ENCODE peak calls at places on chromosomes 12 and 14, in four cellular contexts. E, W, N and O are unnamed samples.

GRCh38 chr12:63845726-63846125 is 1.2 kb downstream of the SRGAP1 start:
- DNase-seq in E (no peak), W (no peak), N (no peak), O (no peak)

GRCh38 chr14:28102814-28103213 is 663.8 kb upstream of the FOXG1 start:
- DNase-seq in E (no peak), W (no peak), N (no peak), O (no peak)

GRCh38 chr14:31690056-31690455 is 128.9 kb downstream of the NUBPL start:
- DNase-seq in E (no peak), W (no peak), N (no peak), O (no peak)

GRCh38 chr12:63929426-63929825 is 84.9 kb downstream of the SRGAP1 start:
- DNase-seq in E (no peak), W (no peak), N (no peak), O (no peak)

GRCh38 chr14:65533736-65534404 is 121.3 kb downstream of the FUT8 start:
- DNase-seq in E (no peak), W (no peak), N (no peak), O (no peak)

GRCh38 chr12:102080842-102081241 is 19.1 kb upstream of the WASHC3 start:
- DNase-seq in E (no peak), W (no peak), N (no peak), O (no peak)

GRCh38 chr14:96512122-96512521 is 9.9 kb downstream of the PAPOLA start:
- DNase-seq in E (no peak), W (no peak), N (no peak), O (no peak)

GRCh38 chr14:91245029-91245428 is 525 bp upstream of the GPR68 start:
- DNase-seq in E (peak), W (no peak), N (no peak), O (no peak)

GRCh38 chr12:78674311-78675085 is 190.1 kb upstream of the SYT1 start:
- DNase-seq in E (no peak), W (no peak), N (no peak), O (no peak)

GRCh38 chr14:48973136-48973535 is 613.0 kb downstream of the RPS29 start:
- DNase-seq in E (no peak), W (no peak), N (no peak), O (no peak)

GRCh38 chr14:22296722-22297121 is 292.3 kb downstream of the DAD1 start:
- DNase-seq in E (no peak), W (no peak), N (no peak), O (no peak)

GRCh38 chr14:41505491-41505890 is 101.2 kb upstream of the LRFN5 start:
- DNase-seq in E (no peak), W (no peak), N (no peak), O (no peak)

GRCh38 chr12:65430571-65431306 is 152.3 kb downstream of the MSRB3 start:
- DNase-seq in E (no peak), W (no peak), N (no peak), O (no peak)

GRCh38 chr14:66137076-66137475 is 349.1 kb upstream of the CCDC196 start:
- DNase-seq in E (no peak), W (no peak), N (no peak), O (no peak)

GRCh38 chr12:103806807-103807206 is 34.2 kb downstream of the NT5DC3 start:
- DNase-seq in E (no peak), W (no peak), N (no peak), O (no peak)

GRCh38 chr14:92473261-92473946 is 40.2 kb upstream of the RIN3 start:
- DNase-seq in E (no peak), W (peak), N (peak), O (no peak)

GRCh38 chr14:66539034-66539433 is 31.1 kb downstream of the GPHN start:
- DNase-seq in E (no peak), W (no peak), N (no peak), O (no peak)

GRCh38 chr12:43277630-43278267 is 274.3 kb downstream of the ADAMTS20 start:
- DNase-seq in E (no peak), W (no peak), N (no peak), O (no peak)

GRCh38 chr12:48924617-48925217 is 575 bp downstream of the FKBP11 start:
- DNase-seq in E (peak), W (peak), N (peak), O (no peak)

GRCh38 chr14:97218336-97218712 is 421.1 kb downstream of the VRK1 start:
- DNase-seq in E (no peak), W (no peak), N (no peak), O (no peak)

GRCh38 chr12:62789856-62790255 is 145.1 kb downstream of the PPM1H start:
- DNase-seq in E (no peak), W (no peak), N (no peak), O (no peak)

GRCh38 chr12:109443794-109444193 is 33.3 kb downstream of the KCTD10 start:
- DNase-seq in E (no peak), W (no peak), N (no peak), O (no peak)

GRCh38 chr14:102333395-102333794 is 13.8 kb downstream of the ZNF839 start:
- DNase-seq in E (no peak), W (no peak), N (no peak), O (no peak)

GRCh38 chr12:130832561-130833209 is 6.4 kb downstream of the STX2 start:
- DNase-seq in E (no peak), W (no peak), N (peak), O (peak)

GRCh38 chr12:95701275-95701674 is 89.3 kb downstream of the NTN4 start:
- DNase-seq in E (no peak), W (no peak), N (no peak), O (no peak)

GRCh38 chr14:101134161-101134631 is 230.7 kb upstream of the RTL1 start:
- DNase-seq in E (no peak), W (no peak), N (no peak), O (no peak)

GRCh38 chr12:42585175-42585845 is 4.2 kb downstream of the PRICKLE1 start:
- DNase-seq in E (no peak), W (no peak), N (no peak), O (no peak)

GRCh38 chr14:65252471-65253255 is 150.3 kb upstream of the MAX start:
- DNase-seq in E (no peak), W (no peak), N (no peak), O (no peak)

GRCh38 chr12:92444763-92445162 is 258.0 kb upstream of the PLEKHG7 start:
- DNase-seq in E (no peak), W (no peak), N (no peak), O (peak)

GRCh38 chr12:18970603-18971002 is 158.9 kb upstream of the PLEKHA5 start:
- DNase-seq in E (no peak), W (no peak), N (no peak), O (no peak)

GRCh38 chr12:11998944-11999315 is 71.8 kb upstream of the BCL2L14 start:
- DNase-seq in E (no peak), W (no peak), N (no peak), O (no peak)

GRCh38 chr12:75505706-75506312 is 5.6 kb downstream of the KRR1 start:
- DNase-seq in E (no peak), W (no peak), N (no peak), O (no peak)

GRCh38 chr12:30286345-30286926 is 409.2 kb downstream of the IPO8 start:
- DNase-seq in E (no peak), W (no peak), N (no peak), O (no peak)

GRCh38 chr14:102779574-102780315 is 2.5 kb downstream of the TRAF3 start:
- DNase-seq in E (no peak), W (no peak), N (no peak), O (peak)

GRCh38 chr14:22047105-22047504 is 373.5 kb upstream of the OR4E1 start:
- DNase-seq in E (no peak), W (no peak), N (no peak), O (no peak)

GRCh38 chr14:102314242-102315011 is 5.1 kb upstream of the ZNF839 start:
- DNase-seq in E (peak), W (peak), N (peak), O (peak)

GRCh38 chr14:95548328-95548929 is 13.6 kb downstream of the GLRX5 start:
- DNase-seq in E (no peak), W (no peak), N (no peak), O (no peak)

GRCh38 chr12:3152892-3153291 is 75.7 kb downstream of the TSPAN9 start:
- DNase-seq in E (no peak), W (no peak), N (no peak), O (no peak)
- H3K27ac ChIP-seq in E (no peak), W (no peak), N (no peak), O (no peak)

DNA sequence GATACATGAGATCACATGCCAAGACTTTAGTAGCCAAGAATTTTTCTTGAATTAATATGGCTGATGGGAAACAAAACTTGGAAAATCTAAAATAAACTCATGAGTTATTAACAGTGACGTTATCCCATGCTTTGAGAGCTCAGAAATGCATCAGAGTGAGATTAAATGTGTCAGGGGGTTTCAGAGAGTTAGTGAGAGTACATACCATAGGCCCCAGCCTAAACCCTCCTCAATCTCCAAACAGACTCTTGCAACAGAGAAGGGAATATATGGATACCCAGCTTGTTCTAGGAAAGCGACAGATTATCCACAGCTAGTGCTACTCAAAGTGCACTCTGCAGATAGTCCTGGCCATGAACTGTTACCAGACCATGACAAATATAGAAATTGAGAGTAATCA is 19.3 kb downstream of the SLC35F4 start:
- DNase-seq in E (no peak), W (no peak), N (no peak), O (no peak)
- H3K27ac ChIP-seq in E (no peak), W (no peak), N (no peak), O (no peak)

DNA sequence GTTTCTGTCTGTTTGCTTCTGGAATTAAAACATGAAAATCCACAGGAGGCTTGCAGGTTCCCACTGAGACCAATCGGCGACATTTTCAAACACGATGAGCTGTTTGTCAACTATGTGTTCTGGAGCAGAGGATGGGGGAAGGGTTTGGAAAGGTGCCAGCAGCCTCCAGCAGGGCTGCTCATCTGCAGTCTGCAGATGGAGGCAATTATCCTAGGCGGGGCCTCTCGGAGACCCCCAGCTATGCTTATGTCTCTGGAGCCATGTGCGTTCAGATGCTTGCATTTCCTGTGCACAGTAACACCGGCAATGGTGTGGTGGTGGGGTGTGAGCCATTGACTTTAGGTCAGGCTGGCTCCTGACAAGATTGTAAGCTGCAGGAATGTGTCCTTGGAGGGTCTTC is 51.7 kb downstream of the RPH3A start:
- DNase-seq in E (no peak), W (no peak), N (no peak), O (no peak)
- H3K27ac ChIP-seq in E (no peak), W (no peak), N (no peak), O (no peak)

DNA sequence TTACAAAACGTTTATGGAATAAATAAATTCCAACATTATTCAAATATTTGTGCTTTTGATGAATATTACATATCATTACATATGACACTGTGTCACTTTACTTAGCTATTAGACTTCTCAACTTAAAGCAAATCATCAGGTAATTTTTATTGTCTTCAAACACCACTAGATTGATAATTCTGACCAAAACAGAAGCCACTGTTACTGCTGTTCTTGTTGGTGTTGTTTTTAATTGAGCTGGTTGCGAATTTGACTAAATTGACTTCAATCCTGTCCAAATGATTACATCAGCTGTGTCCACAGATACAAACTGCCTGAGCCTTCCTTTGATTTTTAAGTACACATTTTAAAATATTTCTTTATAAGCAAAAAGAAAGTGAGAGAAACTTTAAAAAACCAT is 29.2 kb downstream of the PRKD1 start:
- DNase-seq in E (no peak), W (no peak), N (no peak), O (no peak)
- H3K27ac ChIP-seq in E (no peak), W (no peak), N (no peak), O (no peak)

GRCh38 chr12:110935588-110935987 is 15.2 kb upstream of the MYL2 start:
- DNase-seq in E (no peak), W (no peak), N (no peak), O (no peak)

GRCh38 chr12:110932048-110932447 is 11.7 kb upstream of the MYL2 start:
- DNase-seq in E (no peak), W (no peak), N (no peak), O (no peak)

GRCh38 chr12:110934093-110934852 is 13.9 kb upstream of the MYL2 start:
- DNase-seq in E (no peak), W (no peak), N (peak), O (no peak)

GRCh38 chr12:110931315-110931728 is 10.9 kb upstream of the MYL2 start:
- DNase-seq in E (no peak), W (no peak), N (peak), O (peak)

DNA sequence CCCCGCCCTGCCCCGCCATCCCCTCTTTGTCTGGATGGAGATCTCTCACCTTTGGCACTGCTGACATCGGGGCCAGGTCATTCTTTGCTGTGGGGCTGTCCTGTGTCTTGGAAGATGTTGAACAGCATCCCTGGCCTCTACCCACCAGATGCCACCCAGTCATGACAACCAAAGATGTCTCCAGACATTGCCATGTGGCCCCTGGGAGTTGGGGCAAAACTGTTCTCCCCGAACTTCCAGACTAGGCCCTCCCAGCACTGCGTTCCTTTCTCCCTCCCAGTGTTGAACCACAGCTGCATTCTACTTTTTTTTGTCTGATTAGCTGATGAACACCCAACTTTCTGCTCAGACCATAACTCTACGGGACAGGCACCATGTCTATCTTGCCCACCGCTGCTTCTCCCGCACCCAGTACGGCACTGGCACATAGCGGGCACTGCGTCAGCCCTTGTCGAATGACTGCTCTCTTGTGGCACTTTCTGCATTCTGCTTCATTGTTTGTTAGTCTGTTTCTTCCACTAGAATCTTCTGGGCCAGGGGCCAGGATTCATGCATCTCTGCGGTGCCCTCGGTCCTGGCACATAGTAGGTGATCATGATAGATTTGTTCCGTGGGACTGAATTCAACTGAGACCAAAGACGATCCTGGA is 13.1 kb upstream of the MYL2 start:
- DNase-seq in E (no peak), W (no peak), N (no peak), O (no peak)
- H3K27ac ChIP-seq in E (no peak), W (no peak), N (peak), O (no peak)

DNA sequence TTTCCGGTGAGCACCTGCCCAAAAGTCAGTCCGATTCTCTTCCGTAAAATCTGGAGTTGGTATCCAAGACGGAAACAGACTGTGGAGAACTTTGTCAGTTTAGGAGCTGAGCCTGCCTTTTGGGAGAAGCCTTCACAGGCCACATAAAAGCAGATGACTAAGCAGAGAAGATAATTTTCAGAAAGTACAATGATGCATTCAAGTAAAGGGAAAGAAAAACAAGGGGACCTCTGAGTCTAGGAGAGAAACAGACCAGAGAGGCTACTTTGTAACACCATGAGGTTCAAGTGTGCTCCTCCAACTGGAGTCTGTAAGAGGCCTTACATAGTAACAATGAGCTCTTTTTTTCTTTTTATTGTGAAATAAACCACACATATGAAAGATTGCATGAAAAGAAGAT is 21.1 kb downstream of the TMED8 start:
- DNase-seq in E (no peak), W (no peak), N (no peak), O (no peak)
- H3K27ac ChIP-seq in E (no peak), W (no peak), N (no peak), O (no peak)

DNA sequence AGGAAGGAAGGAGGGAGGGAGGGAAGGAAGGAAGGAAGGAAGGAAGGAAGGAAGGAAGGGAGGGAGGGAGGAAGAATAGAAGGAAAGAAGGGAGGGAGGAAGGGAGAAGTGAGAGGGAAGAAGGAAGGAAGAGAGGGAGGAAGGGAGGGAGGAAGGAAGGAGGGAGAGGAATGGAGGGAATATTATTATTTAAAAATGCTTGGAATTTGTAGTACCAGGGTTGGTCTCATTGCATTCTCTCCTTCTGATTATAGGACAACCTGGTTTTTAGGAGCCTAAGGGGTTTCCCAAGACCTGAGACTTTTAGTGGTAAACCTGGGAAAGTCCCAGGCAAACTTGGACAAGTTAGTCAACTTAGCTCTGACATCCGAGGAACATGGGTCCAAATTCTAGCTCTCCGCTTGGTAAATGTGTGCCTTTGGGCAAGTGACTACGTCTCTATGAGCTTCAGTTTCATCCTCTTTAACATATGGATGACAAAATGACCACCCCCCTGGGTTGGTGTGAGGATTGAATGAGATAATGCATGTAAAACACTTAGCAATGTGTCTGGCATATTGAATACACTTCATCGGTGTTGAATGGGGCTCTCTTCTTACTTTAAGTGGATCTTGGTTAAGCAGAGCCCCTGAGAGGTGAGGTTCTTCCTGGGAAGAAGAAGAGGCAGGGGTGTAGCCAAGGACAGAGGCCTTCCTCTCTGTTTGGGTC is 690.7 kb upstream of the TBX3 start:
- DNase-seq in E (no peak), W (no peak), N (no peak), O (no peak)
- H3K27ac ChIP-seq in E (no peak), W (no peak), N (no peak), O (no peak)

GRCh38 chr12:89244536-89244935 is 107.8 kb downstream of the DUSP6 start:
- DNase-seq in E (no peak), W (no peak), N (no peak), O (no peak)

GRCh38 chr12:89243786-89244185 is 108.5 kb downstream of the DUSP6 start:
- DNase-seq in E (no peak), W (no peak), N (no peak), O (no peak)

GRCh38 chr12:89247962-89248361 is 104.3 kb downstream of the DUSP6 start:
- DNase-seq in E (no peak), W (no peak), N (no peak), O (no peak)

GRCh38 chr12:89247541-89247942 is 104.8 kb downstream of the DUSP6 start:
- DNase-seq in E (no peak), W (no peak), N (no peak), O (no peak)

DNA sequence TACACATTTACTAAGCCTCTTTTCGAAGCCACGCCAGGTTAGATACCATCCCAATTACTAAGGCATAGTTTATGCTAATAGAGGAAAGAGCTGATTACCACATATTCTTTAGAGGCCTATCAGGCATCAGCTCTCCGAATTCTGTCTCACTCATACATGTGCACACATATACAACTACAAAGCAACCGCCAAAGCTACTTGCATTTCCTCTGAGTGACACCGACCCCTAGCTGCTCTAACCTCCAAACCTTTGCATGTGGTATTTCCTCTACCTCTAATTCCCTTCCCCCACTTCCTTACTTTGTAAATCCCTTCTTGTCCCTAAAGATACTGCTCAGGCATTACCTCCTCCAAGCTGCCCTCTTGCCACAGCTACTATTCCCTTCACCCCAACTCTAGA is 107.2 kb downstream of the DUSP6 start:
- DNase-seq in E (peak), W (no peak), N (no peak), O (no peak)
- H3K27ac ChIP-seq in E (no peak), W (peak), N (no peak), O (no peak)

GRCh38 chr14:74913986-74914573 is 9.0 kb downstream of the RPS6KL1 start:
- DNase-seq in E (no peak), W (peak), N (peak), O (no peak)
- H3K27ac ChIP-seq in E (no peak), W (peak), N (peak), O (peak)